ENCODE peak calls at places on chromosomes 11 and 22, in six cellular contexts. One of them, this sample, is unnamed.

GRCh38 chr22:27445876-27446275 is 355.7 kb downstream of the MN1 start:
- DNase-seq in kidney epithelial cell: no peak
- DNase-seq in cardiac fibroblast: peak
- DNase-seq in AG04450: no peak
- DNase-seq in naive thymus-derived CD4-positive, alpha-beta T cell: no peak
- DNase-seq in BJ: no peak
- DNase-seq in this sample: no peak

GRCh38 chr11:121253951-121254350 is 38.6 kb upstream of the SC5D start:
- DNase-seq in kidney epithelial cell: no peak
- DNase-seq in BJ: no peak
- DNase-seq in cardiac fibroblast: no peak
- DNase-seq in AG04450: no peak
- DNase-seq in naive thymus-derived CD4-positive, alpha-beta T cell: no peak
- DNase-seq in this sample: no peak

GRCh38 chr22:37418627-37419369 is 8.5 kb downstream of the ELFN2 start:
- DNase-seq in BJ: no peak
- DNase-seq in naive thymus-derived CD4-positive, alpha-beta T cell: no peak
- DNase-seq in cardiac fibroblast: no peak
- DNase-seq in kidney epithelial cell: no peak
- DNase-seq in AG04450: no peak
- DNase-seq in this sample: no peak

GRCh38 chr11:47106839-47107520 is 69.7 kb downstream of the ARFGAP2 start:
- DNase-seq in cardiac fibroblast: no peak
- DNase-seq in AG04450: no peak
- DNase-seq in naive thymus-derived CD4-positive, alpha-beta T cell: no peak
- DNase-seq in BJ: no peak
- DNase-seq in kidney epithelial cell: no peak
- DNase-seq in this sample: no peak

GRCh38 chr11:68838572-68838964 is 3.1 kb downstream of the CPT1A start:
- DNase-seq in cardiac fibroblast: peak
- DNase-seq in naive thymus-derived CD4-positive, alpha-beta T cell: peak
- DNase-seq in AG04450: no peak
- DNase-seq in BJ: no peak
- DNase-seq in kidney epithelial cell: no peak
- DNase-seq in this sample: no peak

GRCh38 chr11:27139742-27140141 is 99.1 kb downstream of the BBOX1 start:
- DNase-seq in cardiac fibroblast: no peak
- DNase-seq in AG04450: peak
- DNase-seq in kidney epithelial cell: no peak
- DNase-seq in BJ: no peak
- DNase-seq in naive thymus-derived CD4-positive, alpha-beta T cell: no peak
- DNase-seq in this sample: no peak

GRCh38 chr11:68372625-68373024 is 60.2 kb downstream of the LRP5 start:
- DNase-seq in BJ: no peak
- DNase-seq in naive thymus-derived CD4-positive, alpha-beta T cell: no peak
- DNase-seq in kidney epithelial cell: no peak
- DNase-seq in AG04450: no peak
- DNase-seq in cardiac fibroblast: no peak
- DNase-seq in this sample: no peak

GRCh38 chr11:2929880-2930704 is 872 bp upstream of the PHLDA2 start:
- DNase-seq in naive thymus-derived CD4-positive, alpha-beta T cell: no peak
- DNase-seq in kidney epithelial cell: no peak
- DNase-seq in AG04450: peak
- DNase-seq in cardiac fibroblast: peak
- DNase-seq in BJ: no peak
- DNase-seq in this sample: no peak

GRCh38 chr11:94151903-94152677 is 23.4 kb downstream of the PANX1 start:
- DNase-seq in BJ: peak
- DNase-seq in cardiac fibroblast: peak
- DNase-seq in naive thymus-derived CD4-positive, alpha-beta T cell: no peak
- DNase-seq in kidney epithelial cell: peak
- DNase-seq in AG04450: no peak
- DNase-seq in this sample: no peak

GRCh38 chr11:789951-790350 is at the start of gene CEND1:
- DNase-seq in kidney epithelial cell: no peak
- DNase-seq in naive thymus-derived CD4-positive, alpha-beta T cell: no peak
- DNase-seq in cardiac fibroblast: peak
- DNase-seq in BJ: no peak
- DNase-seq in AG04450: no peak
- DNase-seq in this sample: no peak

GRCh38 chr11:65425105-65425970 is 2.7 kb downstream of the NEAT1 start:
- DNase-seq in naive thymus-derived CD4-positive, alpha-beta T cell: peak
- DNase-seq in kidney epithelial cell: no peak
- DNase-seq in AG04450: no peak
- DNase-seq in cardiac fibroblast: peak
- DNase-seq in BJ: no peak
- DNase-seq in this sample: peak

GRCh38 chr11:117230286-117230961 is 1.4 kb downstream of the PCSK7 start:
- DNase-seq in naive thymus-derived CD4-positive, alpha-beta T cell: peak
- DNase-seq in AG04450: no peak
- DNase-seq in kidney epithelial cell: no peak
- DNase-seq in cardiac fibroblast: peak
- DNase-seq in BJ: no peak
- DNase-seq in this sample: peak

GRCh38 chr22:49616356-49617231 is 211.1 kb downstream of the BRD1 start:
- DNase-seq in BJ: no peak
- DNase-seq in cardiac fibroblast: no peak
- DNase-seq in kidney epithelial cell: no peak
- DNase-seq in AG04450: no peak
- DNase-seq in naive thymus-derived CD4-positive, alpha-beta T cell: no peak
- DNase-seq in this sample: no peak

GRCh38 chr22:27146871-27147591 is 489.6 kb downstream of the MIAT start:
- DNase-seq in kidney epithelial cell: no peak
- DNase-seq in AG04450: no peak
- DNase-seq in BJ: no peak
- DNase-seq in naive thymus-derived CD4-positive, alpha-beta T cell: no peak
- DNase-seq in cardiac fibroblast: no peak
- DNase-seq in this sample: no peak

GRCh38 chr11:6608726-6609501 is 3.1 kb downstream of the TAF10 start:
- DNase-seq in cardiac fibroblast: no peak
- DNase-seq in AG04450: no peak
- DNase-seq in BJ: no peak
- DNase-seq in naive thymus-derived CD4-positive, alpha-beta T cell: no peak
- DNase-seq in kidney epithelial cell: no peak
- DNase-seq in this sample: no peak

GRCh38 chr11:15114501-15115475 is at the start of gene INSC:
- DNase-seq in naive thymus-derived CD4-positive, alpha-beta T cell: no peak
- DNase-seq in kidney epithelial cell: no peak
- DNase-seq in AG04450: no peak
- DNase-seq in BJ: no peak
- DNase-seq in cardiac fibroblast: no peak
- DNase-seq in this sample: no peak

GRCh38 chr11:67434395-67434881 is 3.0 kb downstream of the PTPRCAP start:
- DNase-seq in naive thymus-derived CD4-positive, alpha-beta T cell: no peak
- DNase-seq in kidney epithelial cell: no peak
- DNase-seq in AG04450: no peak
- DNase-seq in cardiac fibroblast: no peak
- DNase-seq in BJ: no peak
- DNase-seq in this sample: no peak

GRCh38 chr11:61875698-61876097 is 15.6 kb downstream of the FADS3 start:
- DNase-seq in cardiac fibroblast: no peak
- DNase-seq in kidney epithelial cell: no peak
- DNase-seq in naive thymus-derived CD4-positive, alpha-beta T cell: no peak
- DNase-seq in BJ: no peak
- DNase-seq in AG04450: no peak
- DNase-seq in this sample: no peak

GRCh38 chr22:39457047-39457545 is 284 bp downstream of the MGAT3 start:
- DNase-seq in kidney epithelial cell: no peak
- DNase-seq in naive thymus-derived CD4-positive, alpha-beta T cell: no peak
- DNase-seq in BJ: no peak
- DNase-seq in AG04450: no peak
- DNase-seq in cardiac fibroblast: no peak
- DNase-seq in this sample: no peak

GRCh38 chr11:104547996-104548661 is 350.1 kb downstream of the CASP12 start:
- DNase-seq in kidney epithelial cell: peak
- DNase-seq in cardiac fibroblast: peak
- DNase-seq in BJ: no peak
- DNase-seq in naive thymus-derived CD4-positive, alpha-beta T cell: no peak
- DNase-seq in AG04450: no peak
- DNase-seq in this sample: no peak

DNA sequence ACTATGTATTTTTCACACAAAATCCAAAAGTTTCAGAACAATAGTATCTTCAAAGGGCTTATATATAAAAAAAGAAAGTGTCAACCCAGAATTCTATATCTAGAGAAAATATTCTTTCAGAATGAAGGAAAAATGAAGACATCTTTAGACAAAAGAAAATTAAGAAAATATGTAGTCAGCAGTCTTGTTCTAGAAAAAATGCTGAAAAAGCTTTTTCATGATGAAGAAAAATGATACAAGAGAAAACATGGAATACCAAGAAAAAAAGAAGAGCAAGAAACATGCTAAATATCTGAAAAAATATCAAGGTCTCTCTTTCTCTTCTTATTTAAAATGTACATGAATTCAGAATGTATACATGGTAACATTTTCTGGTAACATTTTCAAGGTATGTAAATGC is 816.8 kb upstream of the FAT3 start:
- DNase-seq in BJ: no peak
- DNase-seq in kidney epithelial cell: no peak
- DNase-seq in naive thymus-derived CD4-positive, alpha-beta T cell: no peak
- DNase-seq in AG04450: no peak
- DNase-seq in cardiac fibroblast: no peak
- DNase-seq in this sample: no peak
- H3K4me3 ChIP-seq in BJ: no peak
- H3K4me3 ChIP-seq in kidney epithelial cell: no peak
- H3K4me3 ChIP-seq in naive thymus-derived CD4-positive, alpha-beta T cell: no peak
- H3K4me3 ChIP-seq in AG04450: no peak
- H3K4me3 ChIP-seq in cardiac fibroblast: no peak
- H3K4me3 ChIP-seq in this sample: no peak

DNA sequence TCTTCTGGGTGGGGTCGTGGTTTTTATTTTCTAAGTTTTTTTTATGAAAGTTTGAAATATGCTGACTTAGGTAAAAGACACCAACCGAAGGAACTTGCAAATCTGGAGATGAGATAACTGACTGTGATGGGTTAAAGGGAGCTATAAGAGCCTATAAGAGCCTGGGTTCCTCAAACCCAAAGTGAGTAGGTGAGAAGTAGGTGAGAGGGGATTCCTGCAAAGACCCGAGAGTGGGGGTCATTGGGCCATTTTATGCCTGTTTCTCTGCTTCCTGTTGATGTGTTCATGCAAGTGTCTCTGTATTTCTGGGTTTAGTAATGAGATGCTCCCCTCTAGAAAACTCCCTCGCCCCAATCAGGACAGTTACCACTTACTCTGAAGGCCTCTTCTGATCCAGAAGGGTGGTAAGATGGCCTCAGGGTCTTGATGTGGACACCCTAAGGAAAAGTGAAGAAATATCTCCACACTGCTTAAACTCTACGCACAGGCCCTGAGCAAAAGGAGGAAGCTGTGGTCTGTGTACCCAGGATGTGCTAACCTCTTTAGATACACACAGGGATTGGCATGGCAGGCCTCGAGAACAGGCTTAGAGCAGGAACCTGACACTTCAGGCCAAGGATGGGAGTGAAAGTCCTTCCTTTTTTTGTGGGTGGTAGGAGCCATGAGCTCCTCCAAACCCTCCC is 1.8 kb downstream of the FLI1 start:
- DNase-seq in kidney epithelial cell: no peak
- DNase-seq in BJ: no peak
- DNase-seq in AG04450: no peak
- DNase-seq in naive thymus-derived CD4-positive, alpha-beta T cell: peak
- DNase-seq in cardiac fibroblast: peak
- DNase-seq in this sample: peak
- H3K4me3 ChIP-seq in kidney epithelial cell: peak
- H3K4me3 ChIP-seq in BJ: peak
- H3K4me3 ChIP-seq in AG04450: peak
- H3K4me3 ChIP-seq in naive thymus-derived CD4-positive, alpha-beta T cell: peak
- H3K4me3 ChIP-seq in cardiac fibroblast: peak
- H3K4me3 ChIP-seq in this sample: peak

GRCh38 chr11:78921517-78921916 is 346.9 kb upstream of the NARS2 start:
- DNase-seq in BJ: no peak
- DNase-seq in AG04450: no peak
- DNase-seq in naive thymus-derived CD4-positive, alpha-beta T cell: no peak
- DNase-seq in cardiac fibroblast: no peak
- DNase-seq in kidney epithelial cell: no peak
- DNase-seq in this sample: no peak

GRCh38 chr11:78927511-78927910 is 352.8 kb upstream of the NARS2 start:
- DNase-seq in cardiac fibroblast: no peak
- DNase-seq in AG04450: no peak
- DNase-seq in BJ: no peak
- DNase-seq in kidney epithelial cell: no peak
- DNase-seq in naive thymus-derived CD4-positive, alpha-beta T cell: no peak
- DNase-seq in this sample: no peak

GRCh38 chr11:78920329-78920728 is 345.7 kb upstream of the NARS2 start:
- DNase-seq in kidney epithelial cell: no peak
- DNase-seq in naive thymus-derived CD4-positive, alpha-beta T cell: no peak
- DNase-seq in BJ: no peak
- DNase-seq in cardiac fibroblast: no peak
- DNase-seq in AG04450: no peak
- DNase-seq in this sample: no peak

GRCh38 chr11:78926633-78927347 is 352.1 kb upstream of the NARS2 start:
- DNase-seq in BJ: peak
- DNase-seq in cardiac fibroblast: peak
- DNase-seq in naive thymus-derived CD4-positive, alpha-beta T cell: no peak
- DNase-seq in AG04450: peak
- DNase-seq in kidney epithelial cell: no peak
- DNase-seq in this sample: no peak

DNA sequence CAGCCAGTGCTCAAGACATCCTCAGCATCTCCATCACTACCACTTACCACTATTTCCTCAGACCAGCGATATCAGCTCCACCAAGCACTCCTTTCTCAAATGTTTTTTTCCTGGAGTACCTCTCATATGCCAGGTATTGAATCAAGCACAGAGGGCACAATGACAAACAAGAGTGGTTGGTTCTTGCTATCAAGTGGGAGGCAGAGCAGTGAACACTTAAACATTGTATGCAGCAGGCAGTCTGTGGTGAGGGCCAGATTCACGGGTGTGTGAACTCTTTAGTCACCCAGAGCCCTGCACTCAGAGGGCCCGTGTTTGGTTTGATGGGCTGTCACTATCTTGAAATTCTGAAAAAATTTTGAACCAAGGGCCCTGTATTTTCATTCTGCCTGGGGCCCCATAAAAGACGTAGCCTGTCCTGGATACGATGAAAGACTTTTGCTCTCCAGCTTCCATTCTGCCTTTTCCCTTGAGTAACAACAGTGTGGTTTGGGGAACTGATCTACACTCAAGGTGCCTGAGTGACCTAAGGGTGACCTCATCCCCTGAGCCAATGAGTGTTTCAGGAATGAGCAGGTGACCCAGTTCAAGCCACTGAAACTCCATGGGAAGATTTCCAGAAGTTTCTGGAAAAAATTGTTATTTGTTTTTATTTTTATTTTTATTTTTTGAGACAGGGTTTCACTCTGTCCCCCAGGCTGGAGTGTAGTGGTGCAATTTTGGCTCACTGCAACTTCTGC is 348.4 kb upstream of the NARS2 start:
- DNase-seq in kidney epithelial cell: no peak
- DNase-seq in cardiac fibroblast: no peak
- DNase-seq in BJ: no peak
- DNase-seq in AG04450: no peak
- DNase-seq in naive thymus-derived CD4-positive, alpha-beta T cell: no peak
- DNase-seq in this sample: no peak
- H3K4me3 ChIP-seq in kidney epithelial cell: no peak
- H3K4me3 ChIP-seq in cardiac fibroblast: no peak
- H3K4me3 ChIP-seq in BJ: no peak
- H3K4me3 ChIP-seq in AG04450: no peak
- H3K4me3 ChIP-seq in naive thymus-derived CD4-positive, alpha-beta T cell: no peak
- H3K4me3 ChIP-seq in this sample: no peak

GRCh38 chr22:42931421-42932196 is 74.5 kb upstream of the ARFGAP3 start:
- DNase-seq in AG04450: no peak
- DNase-seq in cardiac fibroblast: peak
- DNase-seq in BJ: no peak
- DNase-seq in naive thymus-derived CD4-positive, alpha-beta T cell: no peak
- DNase-seq in kidney epithelial cell: no peak
- DNase-seq in this sample: no peak
- H3K4me3 ChIP-seq in AG04450: no peak
- H3K4me3 ChIP-seq in cardiac fibroblast: no peak
- H3K4me3 ChIP-seq in BJ: no peak
- H3K4me3 ChIP-seq in naive thymus-derived CD4-positive, alpha-beta T cell: no peak
- H3K4me3 ChIP-seq in kidney epithelial cell: no peak
- H3K4me3 ChIP-seq in this sample: no peak

This sample was measured in Jurkat, Clone E6-1.